ENCODE peak calls at places on chromosomes 7 and 10, in nine cellular contexts. K, C, L, Q, T, I, F, A and W are unnamed samples.

GRCh38 chr7:147199868-147200267 is 1083.3 kb downstream of the CNTNAP2 start:
- DNase-seq in A (no peak), T (no peak), K (peak), C (no peak), L (no peak), I (no peak), Q (no peak), F (no peak), W (no peak)

GRCh38 chr10:15724683-15725082 is 5.0 kb upstream of the ITGA8 start:
- DNase-seq in T (no peak), L (no peak), K (no peak), A (no peak), I (no peak), F (no peak), Q (no peak), C (no peak), W (no peak)

GRCh38 chr10:131638481-131639278 is 262.1 kb upstream of the PPP2R2D start:
- DNase-seq in L (no peak), F (no peak), K (no peak), A (no peak), Q (no peak), T (no peak), C (no peak), I (no peak), W (no peak)

GRCh38 chr10:27022048-27022447 is 78.2 kb downstream of the ANKRD26 start:
- DNase-seq in I (no peak), C (no peak), K (no peak), A (no peak), T (no peak), F (no peak), Q (no peak), L (no peak), W (no peak)

GRCh38 chr7:107948645-107949442 is 54.1 kb downstream of the LAMB1 start:
- DNase-seq in A (no peak), I (peak), T (no peak), Q (no peak), F (peak), L (peak), C (no peak), K (no peak), W (peak)

GRCh38 chr7:83148776-83149175 is 13.9 kb downstream of the PCLO start:
- DNase-seq in K (no peak), Q (no peak), A (no peak), F (peak), T (no peak), C (no peak), I (peak), L (peak), W (peak)

GRCh38 chr10:3829193-3830050 is 44.4 kb upstream of the KLF6 start:
- DNase-seq in A (no peak), T (peak), Q (peak), I (no peak), K (no peak), C (no peak), L (no peak), F (no peak), W (no peak)

GRCh38 chr7:157234271-157234670 is 95.5 kb downstream of the UBE3C start:
- DNase-seq in I (no peak), K (no peak), T (no peak), C (no peak), Q (no peak), L (no peak), F (no peak), A (no peak), W (no peak)

GRCh38 chr10:115417585-115418265 is 324.6 kb downstream of the ATRNL1 start:
- DNase-seq in C (no peak), T (peak), A (no peak), L (no peak), I (peak), Q (peak), K (peak), F (no peak), W (peak)

GRCh38 chr10:557792-558328 is 131.6 kb downstream of the DIP2C start:
- DNase-seq in C (peak), K (no peak), T (no peak), I (no peak), F (peak), Q (no peak), L (no peak), A (no peak), W (no peak)

GRCh38 chr7:156640949-156641485 is 443 bp downstream of the RNF32 start:
- DNase-seq in K (no peak), T (no peak), C (peak), L (no peak), A (no peak), I (peak), Q (no peak), F (no peak), W (peak)

GRCh38 chr10:71985542-71986250 is 21.5 kb downstream of the CHST3 start:
- DNase-seq in Q (no peak), L (no peak), T (no peak), I (peak), F (no peak), K (no peak), C (no peak), A (no peak), W (peak)

GRCh38 chr7:51430480-51431086 is 114.0 kb upstream of the COBL start:
- DNase-seq in T (peak), C (peak), I (peak), F (peak), Q (peak), A (no peak), L (peak), K (peak), W (peak)

GRCh38 chr7:47293884-47294568 is 287.9 kb downstream of the TNS3 start:
- DNase-seq in F (no peak), Q (no peak), C (no peak), A (no peak), K (no peak), T (no peak), I (no peak), L (no peak), W (peak)

GRCh38 chr10:8045728-8046494 is 8.6 kb upstream of the GATA3 start:
- DNase-seq in L (no peak), F (no peak), A (no peak), I (no peak), K (no peak), C (no peak), T (peak), Q (no peak), W (no peak)